ENCODE peak calls at places on chromosomes 11 and 22, in six cellular contexts. Q, H, M, G, N and L are unnamed samples.

GRCh38 chr11:67416416-67417335 is 1.2 kb downstream of the CARNS1 start:
- DNase-seq in Q (no peak), H (no peak), M (no peak), G (no peak), N (no peak), L (no peak)

GRCh38 chr11:131897976-131898375 is 527.6 kb downstream of the NTM start:
- DNase-seq in Q (peak), H (no peak), M (peak), G (no peak), N (no peak), L (no peak)

GRCh38 chr11:10309163-10310093 is 4.6 kb downstream of the ADM start:
- DNase-seq in Q (peak), H (no peak), M (peak), G (no peak), N (peak), L (peak)

GRCh38 chr11:114079406-114080072 is 20.0 kb downstream of the ZBTB16 start:
- DNase-seq in Q (no peak), H (no peak), M (peak), G (no peak), N (no peak), L (no peak)

GRCh38 chr22:46027219-46028068 is 50.5 kb upstream of the WNT7B start:
- DNase-seq in Q (no peak), H (no peak), M (no peak), G (no peak), N (peak), L (no peak)

GRCh38 chr22:25119609-25120008 is 80.0 kb upstream of the CRYBB3 start:
- DNase-seq in Q (no peak), H (no peak), M (no peak), G (no peak), N (no peak), L (no peak)

GRCh38 chr11:3840289-3840869 is 380 bp downstream of the RHOG start:
- DNase-seq in Q (no peak), H (peak), M (no peak), G (peak), N (no peak), L (no peak)

GRCh38 chr11:92082652-92083051 is 142.0 kb upstream of the FAT3 start:
- DNase-seq in Q (no peak), H (no peak), M (no peak), G (no peak), N (no peak), L (no peak)

GRCh38 chr22:24525416-24526037 is 29.4 kb downstream of the GUCD1 start:
- DNase-seq in Q (peak), H (peak), M (peak), G (peak), N (peak), L (peak)

GRCh38 chr11:110947100-110947499 is 234.9 kb upstream of the ARHGAP20 start:
- DNase-seq in Q (no peak), H (no peak), M (no peak), G (no peak), N (no peak), L (no peak)

GRCh38 chr11:8615633-8616032 is 21.6 kb upstream of the STK33 start:
- DNase-seq in Q (no peak), H (no peak), M (no peak), G (no peak), N (no peak), L (no peak)

GRCh38 chr11:7673724-7674434 is 579 bp upstream of the CYB5R2 start:
- DNase-seq in Q (no peak), H (peak), M (peak), G (peak), N (peak), L (peak)

GRCh38 chr22:32532819-32533128 is 58.2 kb downstream of the FBXO7 start:
- DNase-seq in Q (no peak), H (no peak), M (no peak), G (no peak), N (no peak), L (no peak)
- H2AFZ ChIP-seq in Q (peak), H (no peak), M (no peak), G (no peak), N (no peak), L (no peak)

DNA sequence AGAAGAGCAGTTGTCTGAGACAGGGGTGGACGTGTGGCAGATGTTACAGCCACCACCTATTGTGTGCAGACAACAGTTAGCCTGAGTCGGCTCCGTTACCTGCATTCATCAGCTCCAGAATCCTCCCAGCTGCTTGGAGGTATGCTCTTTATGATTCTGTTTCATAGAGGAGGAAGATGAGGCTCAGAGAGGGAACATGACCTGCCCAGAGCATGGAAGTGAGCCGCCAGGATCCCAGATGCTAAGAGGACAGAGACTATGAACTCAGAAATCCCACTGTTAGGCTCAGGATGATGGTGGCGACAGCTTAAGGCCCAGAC is 1.5 kb downstream of the EMID1 start:
- DNase-seq in Q (no peak), H (no peak), M (no peak), G (no peak), N (no peak), L (no peak)
- H2BK5ac ChIP-seq in Q (no peak), H (no peak), M (no peak), G (peak), N (no peak), L (no peak)

GRCh38 chr11:44886765-44887164 is 63.9 kb downstream of the TP53I11 start:
- DNase-seq in Q (peak), H (no peak), M (peak), G (no peak), N (no peak), L (no peak)
- H2AFZ ChIP-seq in Q (no peak), H (no peak), M (no peak), G (no peak), N (no peak), L (no peak)

DNA sequence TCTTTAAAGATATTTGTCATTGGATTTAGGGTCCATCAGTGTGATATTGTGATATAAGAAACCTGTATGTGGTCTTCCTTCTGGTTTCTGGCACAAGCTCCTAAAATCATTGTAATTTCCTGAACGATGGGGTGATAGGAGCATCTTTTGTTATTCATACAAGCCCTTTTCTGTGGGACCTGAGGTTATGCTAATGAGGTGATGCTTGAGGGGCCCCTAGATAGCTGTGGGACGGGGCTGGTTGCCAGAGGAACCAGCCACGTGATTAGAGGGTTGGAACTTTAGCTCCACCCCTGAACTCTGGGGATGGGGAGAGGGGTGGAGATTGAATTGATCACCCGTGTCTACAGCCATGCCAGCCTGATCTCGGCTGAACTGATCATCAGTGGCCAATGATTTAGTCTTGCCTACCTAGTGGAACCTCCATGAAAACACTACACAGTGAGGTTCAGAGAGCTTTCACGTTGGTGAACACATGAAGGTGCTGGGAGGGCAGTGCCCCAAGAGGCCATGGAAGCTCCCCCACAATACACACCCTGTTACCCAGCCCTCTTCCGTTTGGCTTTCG is 62.8 kb downstream of the BCR start:
- DNase-seq in Q (no peak), H (peak), M (no peak), G (peak), N (no peak), L (peak)
- H2BK5ac ChIP-seq in Q (no peak), H (peak), M (no peak), G (peak), N (no peak), L (peak)

GRCh38 chr11:6567371-6567745 is 36.1 kb downstream of the RRP8 start:
- DNase-seq in Q (no peak), H (no peak), M (no peak), G (no peak), N (no peak), L (no peak)

GRCh38 chr11:6569706-6570105 is 33.7 kb downstream of the RRP8 start:
- DNase-seq in Q (no peak), H (no peak), M (no peak), G (no peak), N (no peak), L (no peak)

GRCh38 chr11:6565988-6566703 is 37.3 kb downstream of the RRP8 start:
- DNase-seq in Q (no peak), H (no peak), M (no peak), G (no peak), N (no peak), L (no peak)

GRCh38 chr11:6566704-6567370 is 36.6 kb downstream of the RRP8 start:
- DNase-seq in Q (no peak), H (no peak), M (no peak), G (no peak), N (no peak), L (no peak)

DNA sequence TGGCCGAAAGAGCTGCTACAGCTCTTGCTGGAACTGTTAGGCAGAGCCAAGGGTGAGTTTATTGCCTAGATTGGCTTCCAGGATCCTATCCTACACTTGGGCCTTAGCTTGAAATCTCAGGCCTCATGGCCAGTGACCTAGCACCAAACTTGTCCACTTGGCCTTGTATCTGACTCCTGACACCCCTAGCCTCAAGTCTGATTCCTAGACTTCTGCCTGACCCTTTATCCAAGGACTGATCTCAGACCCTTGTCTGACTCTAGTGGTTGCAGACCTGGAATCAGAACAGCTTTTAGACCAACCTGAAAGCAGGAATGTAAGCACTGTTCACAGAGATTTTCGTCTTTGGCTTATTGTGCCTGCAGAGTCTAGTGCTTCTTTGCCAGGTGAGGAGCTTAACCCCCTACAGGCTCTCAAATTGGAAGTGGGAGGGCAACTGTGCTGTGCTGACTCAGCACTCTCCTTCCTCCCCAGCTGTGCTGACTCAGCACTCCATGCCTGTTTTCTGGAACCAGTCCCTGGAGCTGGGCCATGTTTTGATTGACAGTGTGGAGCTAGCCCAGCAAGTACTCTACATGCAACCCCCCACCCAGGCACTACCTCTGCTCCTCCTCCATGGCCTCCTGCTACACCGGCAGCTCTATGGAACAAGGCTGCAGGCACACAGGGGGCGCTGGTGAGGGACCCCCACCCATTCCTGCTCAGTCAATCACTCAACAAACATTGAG is 35.1 kb downstream of the RRP8 start:
- DNase-seq in Q (peak), H (peak), M (peak), G (no peak), N (no peak), L (peak)
- H2AFZ ChIP-seq in Q (no peak), H (no peak), M (no peak), G (no peak), N (no peak), L (no peak)

DNA sequence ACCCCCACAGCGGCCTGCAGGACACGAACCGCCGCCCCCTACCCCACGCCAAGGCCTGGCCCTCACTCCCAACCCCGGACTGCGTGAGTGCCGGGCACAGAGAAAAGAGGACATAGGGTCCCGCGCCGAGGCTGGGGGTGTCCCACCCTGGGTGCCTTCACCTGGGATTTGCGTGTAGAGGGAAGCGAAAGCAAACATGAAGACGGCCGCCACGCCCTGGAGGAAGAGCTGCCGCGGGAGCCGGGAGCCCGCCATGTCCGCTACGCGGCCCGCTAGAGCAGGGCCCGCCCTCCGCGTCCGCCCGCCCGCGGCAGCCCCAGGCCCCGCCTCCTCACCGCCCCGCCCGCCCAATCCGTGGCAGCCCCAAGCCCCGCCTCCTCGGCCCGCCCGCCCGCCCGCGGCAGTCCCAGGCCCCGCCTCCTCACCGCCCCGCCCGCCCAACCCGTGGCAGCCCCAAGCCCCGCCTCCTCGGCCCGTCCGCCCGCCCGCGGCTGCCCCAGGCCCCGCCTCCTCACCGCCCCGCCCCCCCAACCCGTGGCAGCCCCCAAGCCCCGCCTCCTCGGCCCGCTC is at the start of gene LMF2:
- DNase-seq in Q (no peak), H (peak), M (peak), G (no peak), N (no peak), L (no peak)
- H2BK5ac ChIP-seq in Q (peak), H (peak), M (no peak), G (peak), N (peak), L (peak)

GRCh38 chr11:130737866-130738431 is 178.3 kb downstream of the SNX19 start:
- DNase-seq in Q (peak), H (no peak), M (peak), G (no peak), N (no peak), L (no peak)
- H2AFZ ChIP-seq in Q (peak), H (no peak), M (no peak), G (peak), N (no peak), L (no peak)

DNA sequence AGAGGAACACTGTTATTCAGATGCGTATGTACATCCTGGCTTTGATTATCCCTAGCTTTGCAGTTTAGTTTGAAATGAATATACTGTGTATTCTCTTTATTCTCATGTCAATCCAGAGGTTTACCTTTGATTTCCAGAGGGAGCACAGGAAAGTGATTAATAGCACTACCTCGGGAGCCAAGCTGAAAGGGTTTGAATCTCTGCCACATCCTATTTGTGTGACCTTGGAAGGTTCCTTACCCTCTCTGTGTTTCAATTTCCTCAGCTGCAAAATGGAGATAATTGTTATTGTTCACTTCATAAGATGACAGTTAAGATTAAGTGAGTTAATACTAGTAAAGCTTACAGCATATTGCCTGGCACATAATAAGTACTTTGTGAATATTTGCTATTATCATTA is 17.9 kb downstream of the ELMOD1 start:
- DNase-seq in Q (no peak), H (no peak), M (no peak), G (no peak), N (no peak), L (no peak)
- H2BK5ac ChIP-seq in Q (no peak), H (no peak), M (no peak), G (no peak), N (no peak), L (no peak)

GRCh38 chr11:44007746-44008501 is 39.9 kb upstream of the ACCSL start:
- DNase-seq in Q (no peak), H (peak), M (no peak), G (no peak), N (peak), L (peak)
- H2AFZ ChIP-seq in Q (no peak), H (no peak), M (no peak), G (no peak), N (no peak), L (no peak)